ENCODE peak calls at places on chromosome 16, in seven cellular contexts. One of them, this sample, is unnamed.

GRCh38 chr16:27677300-27677699 is 127.4 kb downstream of the KATNIP start:
- DNase-seq in aorta: no peak
- DNase-seq in colonic mucosa: no peak
- DNase-seq in heart left ventricle: no peak
- DNase-seq in MG63: peak; percentile 24
- DNase-seq in adrenal gland: no peak
- DNase-seq in ovary: no peak
- DNase-seq in this sample: no peak

GRCh38 chr16:27431773-27432599 is 30.0 kb downstream of the IL21R start:
- DNase-seq in ovary: no peak
- DNase-seq in heart left ventricle: no peak
- DNase-seq in MG63: no peak
- DNase-seq in adrenal gland: no peak
- DNase-seq in aorta: peak; percentile 42
- DNase-seq in colonic mucosa: peak; percentile 5
- DNase-seq in this sample: no peak

GRCh38 chr16:68490829-68491575 is 42.7 kb upstream of the SMPD3 start:
- DNase-seq in adrenal gland: peak; percentile 62
- DNase-seq in MG63: peak; percentile 75
- DNase-seq in heart left ventricle: no peak
- DNase-seq in aorta: peak; percentile 33
- DNase-seq in ovary: no peak
- DNase-seq in colonic mucosa: peak; percentile 81
- DNase-seq in this sample: peak; percentile 65

GRCh38 chr16:73354426-73354825 is 306.5 kb upstream of the ZFHX3 start:
- DNase-seq in colonic mucosa: no peak
- DNase-seq in MG63: peak; percentile 28
- DNase-seq in aorta: no peak
- DNase-seq in ovary: no peak
- DNase-seq in heart left ventricle: no peak
- DNase-seq in adrenal gland: no peak
- DNase-seq in this sample: no peak

GRCh38 chr16:14011846-14012245 is 59.3 kb upstream of the MRTFB start:
- DNase-seq in aorta: no peak
- DNase-seq in colonic mucosa: no peak
- DNase-seq in heart left ventricle: peak; percentile 42
- DNase-seq in ovary: no peak
- DNase-seq in MG63: no peak
- DNase-seq in adrenal gland: peak; percentile 57
- DNase-seq in this sample: no peak

GRCh38 chr16:13402601-13403000 is 501.2 kb downstream of the SHISA9 start:
- DNase-seq in adrenal gland: no peak
- DNase-seq in heart left ventricle: no peak
- DNase-seq in aorta: no peak
- DNase-seq in colonic mucosa: no peak
- DNase-seq in ovary: no peak
- DNase-seq in MG63: no peak
- DNase-seq in this sample: no peak

GRCh38 chr16:79651363-79651762 is 50.8 kb upstream of the MAF start:
- DNase-seq in ovary: peak; percentile 57
- DNase-seq in adrenal gland: peak; percentile 35
- DNase-seq in MG63: peak; percentile 83
- DNase-seq in heart left ventricle: peak; percentile 48
- DNase-seq in aorta: peak; percentile 82
- DNase-seq in colonic mucosa: peak; percentile 52
- DNase-seq in this sample: no peak

GRCh38 chr16:67216612-67217490 is 10.1 kb upstream of the TMEM208 start:
- DNase-seq in MG63: no peak
- DNase-seq in ovary: no peak
- DNase-seq in adrenal gland: no peak
- DNase-seq in colonic mucosa: no peak
- DNase-seq in heart left ventricle: peak; percentile 84
- DNase-seq in aorta: no peak
- DNase-seq in this sample: no peak

GRCh38 chr16:424033-424622 is 1.3 kb upstream of the RAB11FIP3 start:
- DNase-seq in ovary: peak; percentile 79
- DNase-seq in heart left ventricle: peak; percentile 75
- DNase-seq in adrenal gland: peak; percentile 66
- DNase-seq in colonic mucosa: peak; percentile 58
- DNase-seq in aorta: no peak
- DNase-seq in MG63: peak; percentile 97
- DNase-seq in this sample: peak; percentile 38

GRCh38 chr16:63672493-63672892 is 1449.4 kb downstream of the CDH11 start:
- DNase-seq in adrenal gland: no peak
- DNase-seq in heart left ventricle: no peak
- DNase-seq in aorta: no peak
- DNase-seq in colonic mucosa: no peak
- DNase-seq in MG63: no peak
- DNase-seq in ovary: no peak
- DNase-seq in this sample: no peak

GRCh38 chr16:70649300-70649699 is 2.9 kb downstream of the IL34 start:
- DNase-seq in ovary: no peak
- DNase-seq in colonic mucosa: no peak
- DNase-seq in adrenal gland: no peak
- DNase-seq in MG63: no peak
- DNase-seq in aorta: no peak
- DNase-seq in heart left ventricle: no peak
- DNase-seq in this sample: no peak

GRCh38 chr16:9843424-9844013 is 338.7 kb downstream of the GRIN2A start:
- DNase-seq in heart left ventricle: no peak
- DNase-seq in ovary: no peak
- DNase-seq in aorta: no peak
- DNase-seq in colonic mucosa: no peak
- DNase-seq in MG63: no peak
- DNase-seq in adrenal gland: no peak
- DNase-seq in this sample: no peak

GRCh38 chr16:88743693-88744519 is 37.6 kb downstream of the CTU2 start:
- DNase-seq in heart left ventricle: peak; percentile 87
- DNase-seq in adrenal gland: peak; percentile 83
- DNase-seq in colonic mucosa: peak; percentile 88
- DNase-seq in ovary: peak; percentile 60
- DNase-seq in MG63: peak; percentile 52
- DNase-seq in aorta: peak; percentile 95
- DNase-seq in this sample: peak; percentile 98

GRCh38 chr16:1407749-1408148 is 6.8 kb downstream of the UNKL start:
- DNase-seq in adrenal gland: no peak
- DNase-seq in colonic mucosa: no peak
- DNase-seq in heart left ventricle: peak; percentile 41
- DNase-seq in ovary: peak; percentile 38
- DNase-seq in MG63: no peak
- DNase-seq in aorta: no peak
- DNase-seq in this sample: peak; percentile 38

GRCh38 chr16:57734925-57735754 is 430 bp upstream of the KATNB1 start:
- DNase-seq in adrenal gland: peak; percentile 97
- DNase-seq in colonic mucosa: peak; percentile 98
- DNase-seq in MG63: peak; percentile 100
- DNase-seq in heart left ventricle: peak; percentile 99
- DNase-seq in aorta: peak; percentile 99
- DNase-seq in ovary: peak; percentile 98
- DNase-seq in this sample: peak; percentile 99

GRCh38 chr16:56610017-56610608 is 1.7 kb downstream of the MT2A start:
- DNase-seq in MG63: peak; percentile 98
- DNase-seq in colonic mucosa: peak; percentile 61
- DNase-seq in adrenal gland: peak; percentile 62
- DNase-seq in aorta: peak; percentile 85
- DNase-seq in ovary: no peak
- DNase-seq in heart left ventricle: peak; percentile 53
- DNase-seq in this sample: no peak

GRCh38 chr16:19555938-19556778 is 655 bp downstream of the VPS35L start:
- DNase-seq in adrenal gland: no peak
- DNase-seq in colonic mucosa: peak; percentile 29
- DNase-seq in heart left ventricle: no peak
- DNase-seq in aorta: no peak
- DNase-seq in MG63: peak; percentile 64
- DNase-seq in ovary: no peak
- DNase-seq in this sample: peak; percentile 85

GRCh38 chr16:57886427-57886826 is 84.1 kb upstream of the KIFC3 start:
- DNase-seq in heart left ventricle: no peak
- DNase-seq in ovary: no peak
- DNase-seq in MG63: no peak
- DNase-seq in adrenal gland: no peak
- DNase-seq in colonic mucosa: no peak
- DNase-seq in aorta: no peak
- DNase-seq in this sample: peak; percentile 9

GRCh38 chr16:69410285-69410990 is 14.0 kb upstream of the CYB5B start:
- DNase-seq in heart left ventricle: no peak
- DNase-seq in adrenal gland: peak; percentile 36
- DNase-seq in ovary: no peak
- DNase-seq in colonic mucosa: no peak
- DNase-seq in aorta: no peak
- DNase-seq in MG63: no peak
- DNase-seq in this sample: no peak

GRCh38 chr16:21950782-21951521 is 2.2 kb upstream of the UQCRC2 start:
- DNase-seq in aorta: no peak
- DNase-seq in ovary: no peak
- DNase-seq in adrenal gland: no peak
- DNase-seq in MG63: peak; percentile 12
- DNase-seq in colonic mucosa: peak; percentile 20
- DNase-seq in heart left ventricle: no peak
- DNase-seq in this sample: no peak

GRCh38 chr16:80536246-80536645 is 4.5 kb upstream of the DYNLRB2 start:
- DNase-seq in MG63: no peak
- DNase-seq in adrenal gland: no peak
- DNase-seq in colonic mucosa: no peak
- DNase-seq in aorta: no peak
- DNase-seq in ovary: no peak
- DNase-seq in heart left ventricle: no peak
- DNase-seq in this sample: no peak

GRCh38 chr16:4085405-4085970 is 30.8 kb downstream of the ADCY9 start:
- DNase-seq in adrenal gland: no peak
- DNase-seq in ovary: no peak
- DNase-seq in aorta: no peak
- DNase-seq in colonic mucosa: no peak
- DNase-seq in heart left ventricle: no peak
- DNase-seq in MG63: no peak
- DNase-seq in this sample: no peak

GRCh38 chr16:4087990-4088577 is 28.2 kb downstream of the ADCY9 start:
- DNase-seq in ovary: no peak
- DNase-seq in colonic mucosa: no peak
- DNase-seq in MG63: no peak
- DNase-seq in heart left ventricle: no peak
- DNase-seq in adrenal gland: no peak
- DNase-seq in aorta: no peak
- DNase-seq in this sample: no peak

GRCh38 chr16:4083347-4083870 is 32.8 kb downstream of the ADCY9 start:
- DNase-seq in ovary: no peak
- DNase-seq in aorta: no peak
- DNase-seq in MG63: no peak
- DNase-seq in adrenal gland: no peak
- DNase-seq in colonic mucosa: no peak
- DNase-seq in heart left ventricle: no peak
- DNase-seq in this sample: no peak

GRCh38 chr16:4087099-4087885 is 28.9 kb downstream of the ADCY9 start:
- DNase-seq in MG63: no peak
- DNase-seq in adrenal gland: no peak
- DNase-seq in aorta: no peak
- DNase-seq in colonic mucosa: no peak
- DNase-seq in heart left ventricle: no peak
- DNase-seq in ovary: no peak
- DNase-seq in this sample: no peak

GRCh38 chr16:4086153-4086552 is 30.1 kb downstream of the ADCY9 start:
- DNase-seq in heart left ventricle: peak; percentile 89
- DNase-seq in adrenal gland: peak; percentile 66
- DNase-seq in colonic mucosa: no peak
- DNase-seq in ovary: no peak
- DNase-seq in MG63: no peak
- DNase-seq in aorta: peak; percentile 73
- DNase-seq in this sample: no peak
- H3K4me3 ChIP-seq in heart left ventricle: no peak overlapping the region
- H3K4me3 ChIP-seq in adrenal gland: no peak overlapping the region
- H3K4me3 ChIP-seq in colonic mucosa: no peak overlapping the region
- H3K4me3 ChIP-seq in ovary: no peak overlapping the region
- H3K4me3 ChIP-seq in MG63: no peak overlapping the region
- H3K4me3 ChIP-seq in aorta: no peak overlapping the region
- H3K4me3 ChIP-seq in this sample: no peak overlapping the region

GRCh38 chr16:11087691-11088431 is 143.5 kb downstream of the CLEC16A start:
- DNase-seq in MG63: no peak
- DNase-seq in aorta: no peak
- DNase-seq in adrenal gland: no peak
- DNase-seq in colonic mucosa: no peak
- DNase-seq in ovary: no peak
- DNase-seq in heart left ventricle: no peak
- DNase-seq in this sample: peak; percentile 73
- H3K36me3 ChIP-seq in MG63: peaks cover 18% of the 10 kb centered on the region
- H3K36me3 ChIP-seq in aorta: no peaks in the 10 kb centered on the region
- H3K36me3 ChIP-seq in adrenal gland: no peaks in the 10 kb centered on the region
- H3K36me3 ChIP-seq in colonic mucosa: no peaks in the 10 kb centered on the region
- H3K36me3 ChIP-seq in ovary: no peaks in the 10 kb centered on the region
- H3K36me3 ChIP-seq in heart left ventricle: no peaks in the 10 kb centered on the region
- H3K36me3 ChIP-seq in this sample: no peaks in the 10 kb centered on the region

GRCh38 chr16:52436646-52437645 is 110.0 kb downstream of the TOX3 start:
- DNase-seq in aorta: no peak
- DNase-seq in adrenal gland: no peak
- DNase-seq in heart left ventricle: no peak
- DNase-seq in MG63: no peak
- DNase-seq in ovary: no peak
- DNase-seq in colonic mucosa: no peak
- DNase-seq in this sample: no peak
- H3K4me3 ChIP-seq in aorta: no peak overlapping the region
- H3K4me3 ChIP-seq in adrenal gland: no peak overlapping the region
- H3K4me3 ChIP-seq in heart left ventricle: no peak overlapping the region
- H3K4me3 ChIP-seq in MG63: no peak overlapping the region
- H3K4me3 ChIP-seq in ovary: no peak overlapping the region
- H3K4me3 ChIP-seq in colonic mucosa: no peak overlapping the region
- H3K4me3 ChIP-seq in this sample: no peak overlapping the region

GRCh38 chr16:12375341-12375740 is 398.8 kb downstream of the SNX29 start:
- DNase-seq in colonic mucosa: no peak
- DNase-seq in MG63: peak; percentile 62
- DNase-seq in heart left ventricle: peak; percentile 35
- DNase-seq in ovary: no peak
- DNase-seq in aorta: no peak
- DNase-seq in adrenal gland: no peak
- DNase-seq in this sample: no peak
- H3K36me3 ChIP-seq in colonic mucosa: no peaks in the 10 kb centered on the region
- H3K36me3 ChIP-seq in MG63: no peaks in the 10 kb centered on the region
- H3K36me3 ChIP-seq in heart left ventricle: no peaks in the 10 kb centered on the region
- H3K36me3 ChIP-seq in ovary: no peaks in the 10 kb centered on the region
- H3K36me3 ChIP-seq in aorta: no peaks in the 10 kb centered on the region
- H3K36me3 ChIP-seq in adrenal gland: no peaks in the 10 kb centered on the region
- H3K36me3 ChIP-seq in this sample: no peaks in the 10 kb centered on the region

DNA sequence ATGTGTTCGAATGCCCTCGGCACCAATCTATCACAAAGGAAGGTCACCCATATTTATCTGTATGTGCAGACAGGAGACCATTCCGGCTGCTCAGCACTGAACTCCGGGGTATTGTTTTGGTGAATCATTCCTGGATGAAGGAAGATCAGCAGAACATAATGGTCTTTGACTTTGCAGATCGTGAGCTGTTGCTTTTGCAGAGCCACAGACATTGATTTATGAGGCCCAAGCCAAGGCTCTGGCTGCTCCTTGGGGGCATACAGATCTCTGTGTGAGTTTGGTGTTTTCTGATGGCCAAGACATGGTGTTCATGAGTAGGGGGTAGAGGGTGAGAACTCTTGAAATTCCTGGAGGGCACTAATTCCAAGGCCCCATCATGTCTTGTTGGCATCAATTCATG is 458.8 kb upstream of the HSBP1 start:
- DNase-seq in aorta: no peak
- DNase-seq in ovary: no peak
- DNase-seq in MG63: no peak
- DNase-seq in colonic mucosa: no peak
- DNase-seq in heart left ventricle: no peak
- DNase-seq in adrenal gland: no peak
- DNase-seq in this sample: no peak
- H3K4me3 ChIP-seq in aorta: no peak overlapping the region
- H3K4me3 ChIP-seq in ovary: no peak overlapping the region
- H3K4me3 ChIP-seq in MG63: no peak overlapping the region
- H3K4me3 ChIP-seq in colonic mucosa: no peak overlapping the region
- H3K4me3 ChIP-seq in heart left ventricle: no peak overlapping the region
- H3K4me3 ChIP-seq in adrenal gland: no peak overlapping the region
- H3K4me3 ChIP-seq in this sample: no peak overlapping the region